ENCODE peak calls at places on chromosomes 2 and 18, in nine cellular contexts. H, X, K, V, C, L, I, B and Y are unnamed samples.

GRCh38 chr2:172613610-172614231 is 57.8 kb downstream of the PDK1 start:
- DNase-seq in H (no peak), X (peak; percentile 58), K (no peak), V (no peak), C (no peak), L (no peak), I (no peak), B (no peak), Y (no peak)

GRCh38 chr2:105929506-105929905 is 184.8 kb downstream of the NCK2 start:
- DNase-seq in H (peak; percentile 25), X (no peak), K (no peak), V (no peak), C (no peak), L (no peak), I (no peak), B (peak; percentile 69), Y (no peak)

GRCh38 chr2:8488001-8488738 is 193.7 kb upstream of the ID2 start:
- DNase-seq in H (no peak), X (no peak), K (no peak), V (no peak), C (peak; percentile 66), L (no peak), I (no peak), B (peak; percentile 88), Y (no peak)

GRCh38 chr2:38201784-38202183 is 125.8 kb upstream of the CYP1B1 start:
- DNase-seq in H (peak; percentile 33), X (peak; percentile 35), K (no peak), V (no peak), C (peak; percentile 56), L (no peak), I (no peak), B (no peak), Y (no peak)

GRCh38 chr2:110645616-110646015 is 32.2 kb downstream of the BUB1 start:
- DNase-seq in H (no peak), X (no peak), K (no peak), V (no peak), C (no peak), L (no peak), I (no peak), B (no peak), Y (no peak)

GRCh38 chr2:191783416-191783815 is 63.5 kb downstream of the CAVIN2 start:
- DNase-seq in H (no peak), X (no peak), K (no peak), V (no peak), C (no peak), L (no peak), I (no peak), B (no peak), Y (no peak)

GRCh38 chr18:58541137-58541788 is 87.6 kb downstream of the ALPK2 start:
- DNase-seq in H (peak; percentile 44), X (peak; percentile 21), K (no peak), V (peak; percentile 67), C (no peak), L (peak; percentile 16), I (no peak), B (no peak), Y (no peak)

GRCh38 chr18:48227206-48227605 is 182.0 kb downstream of the ZBTB7C start:
- DNase-seq in H (peak; percentile 11), X (no peak), K (no peak), V (no peak), C (no peak), L (peak; percentile 60), I (no peak), B (no peak), Y (no peak)

DNA sequence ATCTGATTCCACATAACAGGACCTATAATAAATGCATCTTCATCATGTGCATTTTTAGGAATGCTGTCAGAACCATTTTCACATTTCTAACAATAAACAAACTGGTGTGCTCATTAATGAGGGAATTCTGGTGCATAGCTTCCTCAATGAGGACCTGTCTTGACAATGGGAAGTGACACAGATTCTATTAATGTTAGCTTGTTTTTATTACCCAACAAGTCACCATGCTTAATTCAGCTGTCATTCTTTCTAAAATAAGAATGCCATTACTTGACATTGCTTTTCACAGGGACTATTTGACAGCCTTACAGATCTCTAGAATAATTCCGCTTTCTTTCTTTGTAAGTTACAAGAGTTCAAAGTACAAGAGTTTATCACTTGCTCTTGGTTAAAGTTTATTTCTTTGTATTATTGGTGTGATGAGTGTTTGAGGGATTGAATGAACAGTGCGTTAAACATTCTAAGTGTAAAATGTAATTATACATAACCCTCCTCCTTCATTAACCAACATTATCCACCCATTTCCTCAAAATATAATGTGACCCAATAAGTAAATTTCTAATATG is 127.0 kb upstream of the COL5A2 start:
- DNase-seq in H (no peak), X (no peak), K (no peak), V (no peak), C (no peak), L (no peak), I (no peak), B (no peak), Y (no peak)
- H3K4me3 ChIP-seq in H (no peak overlapping the region), X (no peak overlapping the region), K (no peak overlapping the region), V (no peak overlapping the region), C (no peak overlapping the region), L (no peak overlapping the region), I (no peak overlapping the region), B (no peak overlapping the region), Y (no peak overlapping the region)

GRCh38 chr2:61938511-61938910 is 33.0 kb downstream of the COMMD1 start:
- DNase-seq in H (no peak), X (no peak), K (no peak), V (no peak), C (no peak), L (no peak), I (no peak), B (no peak), Y (no peak)
- H3K4me3 ChIP-seq in H (no peak overlapping the region), X (no peak overlapping the region), K (no peak overlapping the region), V (no peak overlapping the region), C (no peak overlapping the region), L (no peak overlapping the region), I (no peak overlapping the region), B (no peak overlapping the region), Y (no peak overlapping the region)

GRCh38 chr2:241008711-241009121 is 10.3 kb downstream of the SNED1 start:
- DNase-seq in H (no peak), X (no peak), K (no peak), V (no peak), C (no peak), L (no peak), I (no peak), B (no peak), Y (no peak)

GRCh38 chr2:241009191-241009590 is 10.8 kb downstream of the SNED1 start:
- DNase-seq in H (no peak), X (no peak), K (no peak), V (no peak), C (no peak), L (no peak), I (no peak), B (no peak), Y (no peak)

GRCh38 chr2:241011296-241011600 is 12.8 kb downstream of the SNED1 start:
- DNase-seq in H (no peak), X (no peak), K (no peak), V (no peak), C (no peak), L (no peak), I (no peak), B (no peak), Y (no peak)

GRCh38 chr2:241010531-241011295 is 12.3 kb downstream of the SNED1 start:
- DNase-seq in H (no peak), X (no peak), K (no peak), V (no peak), C (no peak), L (no peak), I (no peak), B (no peak), Y (no peak)

DNA sequence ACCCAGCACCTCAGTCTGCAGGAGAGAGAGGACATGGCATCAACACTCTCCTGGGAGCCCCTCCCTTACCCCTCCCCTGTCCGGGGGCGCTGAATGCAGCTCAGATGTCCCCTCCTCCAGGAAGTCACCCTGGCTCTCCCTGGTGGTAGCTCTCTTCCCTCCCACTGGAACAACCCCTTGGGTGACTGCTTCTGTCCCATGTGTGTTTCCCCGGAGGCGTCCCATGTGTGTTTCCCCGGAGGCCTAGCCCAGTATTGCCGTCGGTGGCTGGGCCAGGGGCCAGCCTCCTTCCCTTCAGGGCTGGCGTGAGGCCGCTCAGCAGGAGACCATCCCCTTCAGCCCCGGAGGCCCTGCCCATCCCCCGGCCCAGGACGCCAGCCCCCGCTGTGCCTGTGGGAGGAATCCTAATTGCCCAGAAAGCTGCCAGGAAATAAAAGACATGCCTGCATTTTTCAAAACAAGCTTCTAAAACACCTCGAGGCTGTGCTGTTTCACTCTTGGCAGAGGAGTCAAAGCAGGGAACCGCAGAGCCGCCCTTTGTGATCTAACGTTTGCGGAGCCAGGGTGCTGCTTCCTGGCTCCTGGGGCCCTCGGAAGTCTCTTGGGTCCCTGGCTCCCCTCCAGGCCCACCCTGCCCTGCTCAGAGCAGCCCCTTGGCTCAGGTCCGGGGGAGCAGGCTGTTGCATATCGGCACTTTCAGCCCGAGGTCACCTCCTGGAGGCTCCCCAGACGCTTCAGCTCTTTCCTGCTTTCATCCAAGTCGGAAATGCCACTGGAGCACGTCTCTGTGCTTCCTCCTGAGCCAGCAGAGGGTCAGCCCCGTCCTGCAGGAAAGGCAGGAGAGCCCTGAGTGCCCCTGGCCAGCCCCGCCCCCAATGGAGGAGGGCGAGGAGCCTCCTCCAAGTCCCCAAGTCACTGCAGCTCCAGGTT is 11.4 kb downstream of the SNED1 start:
- DNase-seq in H (peak; percentile 82), X (peak; percentile 85), K (peak; percentile 41), V (no peak), C (peak; percentile 80), L (peak; percentile 78), I (peak; percentile 15), B (no peak), Y (peak; percentile 36)
- H3K4me3 ChIP-seq in H (peak overlapping the region; percentile 34), X (peak overlapping the region; percentile 29), K (peak overlapping the region; percentile 26), V (no peak overlapping the region), C (peak overlapping the region; percentile 43), L (peak overlapping the region; percentile 34), I (peak overlapping the region; percentile 32), B (peak overlapping the region; percentile 9), Y (peak overlapping the region; percentile 29)

GRCh38 chr2:34105015-34105767 is 506.1 kb upstream of the FAM98A start:
- DNase-seq in H (peak; percentile 79), X (peak; percentile 83), K (peak; percentile 14), V (peak; percentile 10), C (peak; percentile 84), L (no peak), I (peak; percentile 42), B (no peak), Y (peak; percentile 67)

GRCh38 chr2:34107811-34108210 is 508.7 kb upstream of the FAM98A start:
- DNase-seq in H (no peak), X (no peak), K (no peak), V (no peak), C (no peak), L (no peak), I (no peak), B (no peak), Y (no peak)

GRCh38 chr2:34102359-34102758 is 503.3 kb upstream of the FAM98A start:
- DNase-seq in H (peak; percentile 65), X (peak; percentile 48), K (no peak), V (no peak), C (peak; percentile 62), L (no peak), I (no peak), B (no peak), Y (peak; percentile 19)

GRCh38 chr2:34103437-34103836 is 504.3 kb upstream of the FAM98A start:
- DNase-seq in H (no peak), X (no peak), K (no peak), V (no peak), C (no peak), L (no peak), I (no peak), B (no peak), Y (no peak)

DNA sequence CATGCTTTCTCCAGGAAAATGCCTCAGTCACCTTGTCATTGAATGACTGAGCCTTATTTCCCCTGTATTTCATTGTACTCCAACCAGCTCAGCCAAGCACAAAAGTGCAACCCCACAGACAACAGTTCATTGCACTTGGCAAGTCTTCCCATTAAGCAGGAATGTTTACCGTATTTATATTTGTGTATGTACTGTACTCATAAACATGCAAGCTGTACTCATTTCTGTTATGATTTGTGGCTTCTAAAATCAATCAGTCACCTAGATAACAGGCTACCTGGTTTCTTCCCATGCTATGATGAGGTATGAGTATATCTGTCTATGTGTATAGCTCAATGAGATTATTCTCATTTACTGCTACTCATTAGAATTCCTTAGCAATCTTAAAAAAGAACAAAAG is 505.5 kb upstream of the FAM98A start:
- DNase-seq in H (peak; percentile 36), X (peak; percentile 36), K (no peak), V (no peak), C (no peak), L (no peak), I (no peak), B (no peak), Y (no peak)
- H3K4me3 ChIP-seq in H (no peak overlapping the region), X (no peak overlapping the region), K (no peak overlapping the region), V (no peak overlapping the region), C (no peak overlapping the region), L (no peak overlapping the region), I (no peak overlapping the region), B (no peak overlapping the region), Y (no peak overlapping the region)